ENCODE peak calls at places on chromosomes 16 and 17, in eight cellular contexts. X, F, E, B, N, Y, G and K are unnamed samples.

GRCh38 chr16:67969286-67970039 is 1.0 kb upstream of the SLC12A4 start:
- DNase-seq in E (no peak), N (no peak), F (no peak), G (no peak), X (no peak), Y (peak; percentile 43), B (peak; percentile 81), K (no peak)

GRCh38 chr16:31700530-31701388 is 172.8 kb upstream of the ZNF267 start:
- DNase-seq in Y (peak; percentile 93), E (peak; percentile 90), X (no peak), N (no peak), B (peak; percentile 97), G (no peak), F (peak; percentile 89), K (peak; percentile 13)

GRCh38 chr17:50087912-50088405 is 7.2 kb upstream of the PDK2 start:
- DNase-seq in B (no peak), E (no peak), N (no peak), X (no peak), Y (no peak), G (no peak), F (no peak), K (no peak)

GRCh38 chr17:80516533-80516932 is 28.1 kb upstream of the RPTOR start:
- DNase-seq in N (no peak), B (no peak), E (no peak), X (no peak), Y (no peak), F (no peak), G (no peak), K (no peak)

GRCh38 chr16:19170043-19170655 is 2.1 kb downstream of the SYT17 start:
- DNase-seq in Y (no peak), X (no peak), B (no peak), E (no peak), N (no peak), G (no peak), F (no peak), K (no peak)

GRCh38 chr17:59107306-59107670 is 608 bp upstream of the TRIM37 start:
- DNase-seq in G (no peak), Y (no peak), F (no peak), B (no peak), E (no peak), N (no peak), X (no peak), K (no peak)

GRCh38 chr17:40552806-40553693 is 12.2 kb downstream of the CCR7 start:
- DNase-seq in X (no peak), F (peak; percentile 10), Y (peak; percentile 8), E (peak; percentile 57), G (no peak), N (no peak), B (no peak), K (no peak)

GRCh38 chr17:9968881-9969280 is 63.8 kb upstream of the RCVRN start:
- DNase-seq in Y (no peak), X (no peak), N (no peak), B (no peak), G (no peak), E (no peak), F (no peak), K (no peak)

GRCh38 chr17:83151442-83152220 is 72.2 kb downstream of the METRNL start:
- DNase-seq in Y (no peak), E (no peak), F (peak; percentile 6), G (no peak), B (peak; percentile 69), N (no peak), X (no peak), K (no peak)